ENCODE peak calls at places on chromosome 17, in nine cellular contexts. Z, K, H, D, O, V, U, X and W are unnamed samples.

GRCh38 chr17:73196500-73196899 is 3.6 kb downstream of the COG1 start:
- DNase-seq in V (no peak), D (no peak), K (no peak), H (no peak), Z (peak; percentile 20), X (no peak), U (no peak), O (peak; percentile 13), W (no peak)

GRCh38 chr17:27544350-27545131 is 86.4 kb upstream of the LGALS9 start:
- DNase-seq in U (no peak), O (no peak), Z (no peak), V (no peak), H (peak; percentile 66), X (peak; percentile 87), K (no peak), D (no peak), W (no peak)

GRCh38 chr17:42009170-42009569 is 8.1 kb downstream of the DNAJC7 start:
- DNase-seq in X (no peak), D (no peak), O (peak; percentile 76), U (no peak), V (no peak), Z (no peak), H (no peak), K (no peak), W (no peak)

GRCh38 chr17:50919321-50920040 is 53.3 kb upstream of the TOB1 start:
- DNase-seq in V (peak; percentile 65), D (no peak), X (peak; percentile 48), O (peak; percentile 95), U (peak; percentile 95), H (peak; percentile 90), K (peak; percentile 98), Z (peak; percentile 94), W (peak; percentile 88)

GRCh38 chr17:60188727-60189126 is 39.0 kb downstream of the CA4 start:
- DNase-seq in D (no peak), X (no peak), H (no peak), K (no peak), Z (no peak), O (no peak), U (no peak), V (no peak), W (no peak)

GRCh38 chr17:81246343-81246670 is 7.2 kb downstream of the NDUFAF8 start:
- DNase-seq in K (no peak), D (no peak), Z (no peak), V (no peak), O (no peak), X (no peak), H (no peak), U (no peak), W (no peak)

GRCh38 chr17:15462962-15463361 is 4.5 kb downstream of the CDRT4 start:
- DNase-seq in U (peak; percentile 58), X (no peak), H (no peak), V (no peak), O (no peak), D (no peak), Z (no peak), K (no peak), W (no peak)

GRCh38 chr17:69300222-69300621 is 26.7 kb downstream of the ABCA5 start:
- DNase-seq in Z (no peak), V (no peak), O (no peak), U (no peak), D (no peak), H (no peak), X (no peak), K (no peak), W (no peak)

GRCh38 chr17:78873519-78874340 is 29.3 kb downstream of the CEP295NL start:
- DNase-seq in O (peak; percentile 67), Z (no peak), D (no peak), K (no peak), H (no peak), V (no peak), U (no peak), X (no peak), W (no peak)

GRCh38 chr17:29048440-29049360 is 5.8 kb downstream of the PIPOX start:
- DNase-seq in K (no peak), X (no peak), H (no peak), D (no peak), Z (peak; percentile 5), V (no peak), O (no peak), U (no peak), W (no peak)

GRCh38 chr17:74117999-74118421 is 85.5 kb upstream of the RPL38 start:
- DNase-seq in O (peak; percentile 10), H (no peak), K (no peak), U (no peak), D (no peak), X (no peak), Z (no peak), V (no peak), W (no peak)

GRCh38 chr17:4777969-4778760 is 6.5 kb downstream of the TM4SF5 start:
- DNase-seq in V (no peak), H (no peak), Z (no peak), K (no peak), D (no peak), U (no peak), X (no peak), O (no peak), W (no peak)

GRCh38 chr17:27319536-27320221 is 25.8 kb downstream of the WSB1 start:
- DNase-seq in V (no peak), U (peak; percentile 72), K (peak; percentile 67), Z (peak; percentile 66), D (no peak), O (peak; percentile 63), X (no peak), H (no peak), W (no peak)

GRCh38 chr17:4537451-4538235 is 17.5 kb downstream of the MYBBP1A start:
- DNase-seq in V (no peak), K (no peak), U (no peak), O (peak; percentile 85), Z (no peak), D (no peak), X (no peak), H (no peak), W (no peak)

GRCh38 chr17:80449194-80449929 is 27.0 kb downstream of the NPTX1 start:
- DNase-seq in Z (no peak), V (no peak), O (no peak), U (no peak), D (no peak), X (no peak), H (no peak), K (no peak), W (no peak)

GRCh38 chr17:83074696-83075223 is 4.6 kb upstream of the METRNL start:
- DNase-seq in O (no peak), H (no peak), K (no peak), U (no peak), Z (no peak), D (no peak), X (no peak), V (no peak), W (no peak)

GRCh38 chr17:45425125-45425983 is 7.3 kb downstream of the ARHGAP27 start:
- DNase-seq in Z (peak; percentile 71), V (peak; percentile 72), U (peak; percentile 83), D (peak; percentile 95), K (peak; percentile 63), X (no peak), H (no peak), O (no peak), W (no peak)

GRCh38 chr17:74493381-74493833 is 27.0 kb downstream of the CD300A start:
- DNase-seq in K (peak; percentile 80), H (peak; percentile 43), X (peak; percentile 29), U (peak; percentile 75), Z (peak; percentile 17), O (peak; percentile 74), V (no peak), D (peak; percentile 59), W (peak; percentile 41)

GRCh38 chr17:35011671-35012216 is 31.4 kb downstream of the LIG3 start:
- DNase-seq in U (no peak), H (no peak), K (no peak), D (no peak), O (no peak), V (no peak), X (no peak), Z (peak; percentile 5), W (no peak)

GRCh38 chr17:9436629-9437028 is 139.0 kb downstream of the STX8 start:
- DNase-seq in Z (no peak), X (no peak), D (no peak), U (no peak), K (peak; percentile 64), O (no peak), V (no peak), H (no peak), W (no peak)

GRCh38 chr17:3923466-3924190 is 7.4 kb upstream of the P2RX1 start:
- DNase-seq in O (no peak), D (no peak), U (no peak), V (no peak), H (no peak), K (no peak), Z (no peak), X (no peak), W (no peak)

GRCh38 chr17:61869138-61869537 is 5.8 kb upstream of the BRIP1 start:
- DNase-seq in D (no peak), O (no peak), K (no peak), U (no peak), H (no peak), V (no peak), Z (no peak), X (no peak), W (no peak)

GRCh38 chr17:17599965-17600364 is 8.5 kb upstream of the PEMT start:
- DNase-seq in K (no peak), H (no peak), U (no peak), D (no peak), Z (no peak), X (no peak), V (no peak), O (no peak), W (no peak)